ENCODE peak calls at places on chromosomes 13 and 19, in nine cellular contexts. A is activated T-cell treated with anti-CD3 and anti-CD28 coated beads, Interleukin-2, amount 50 U/mL, for 72 hours; V is NAMALWA; S is psoas muscle; J is HFFc6; D is SW480; K is LoVo; F is left colon; U is heart right ventricle. R is an unnamed sample.

GRCh38 chr19:5250127-5250659 is 90.4 kb downstream of the PTPRS start:
- DNase-seq in D (no peak), K (no peak), V (no peak), S (peak; percentile 54), F (peak; percentile 61), J (no peak), U (peak; percentile 74), A (no peak), R (peak; percentile 81)

GRCh38 chr13:35514166-35514565 is 37.7 kb upstream of the MAB21L1 start:
- DNase-seq in J (no peak), S (no peak), K (no peak), A (no peak), V (no peak), U (no peak), D (no peak), F (no peak), R (no peak)

GRCh38 chr19:40576181-40576584 is 490 bp upstream of the SHKBP1 start:
- DNase-seq in J (no peak), U (no peak), K (no peak), D (peak; percentile 50), F (no peak), S (peak; percentile 30), A (peak; percentile 57), V (peak; percentile 64), R (no peak)

GRCh38 chr13:98778749-98779148 is 26.3 kb upstream of the SLC15A1 start:
- DNase-seq in A (no peak), F (no peak), D (no peak), V (no peak), S (no peak), U (no peak), J (no peak), K (peak; percentile 15), R (no peak)

GRCh38 chr13:76927955-76928354 is 20.4 kb upstream of the ACOD1 start:
- DNase-seq in S (no peak), J (no peak), U (no peak), K (no peak), F (no peak), V (no peak), A (no peak), D (no peak), R (no peak)

GRCh38 chr13:29849731-29850212 is 645 bp downstream of the UBL3 start:
- DNase-seq in V (peak; percentile 49), S (peak; percentile 65), A (peak; percentile 52), U (peak; percentile 62), K (peak; percentile 48), J (peak; percentile 75), F (peak; percentile 54), D (peak; percentile 82), R (peak; percentile 81)

GRCh38 chr19:56594446-56594782 is 688 bp upstream of the ZNF71 start:
- DNase-seq in V (no peak), D (no peak), S (no peak), U (no peak), K (no peak), J (no peak), F (no peak), A (no peak), R (no peak)

GRCh38 chr13:79404985-79405384 is 1.1 kb downstream of the RBM26 start:
- DNase-seq in S (no peak), D (peak; percentile 51), J (no peak), F (no peak), K (no peak), A (peak; percentile 27), U (no peak), V (peak; percentile 46), R (no peak)

GRCh38 chr13:77429320-77430142 is 102.6 kb upstream of the MYCBP2 start:
- DNase-seq in D (peak; percentile 6), A (peak; percentile 68), F (no peak), V (peak; percentile 70), J (peak; percentile 7), U (no peak), S (no peak), K (no peak), R (no peak)

GRCh38 chr19:33819875-33820781 is 23.5 kb downstream of the KCTD15 start:
- DNase-seq in F (peak; percentile 80), U (peak; percentile 86), A (peak; percentile 80), K (peak; percentile 86), V (peak; percentile 66), S (peak; percentile 82), J (peak; percentile 27), D (peak; percentile 98), R (peak; percentile 64)

GRCh38 chr19:56136362-56136761 is 4.7 kb upstream of the ZNF444 start:
- DNase-seq in D (no peak), U (no peak), V (no peak), A (no peak), J (no peak), S (no peak), K (no peak), F (no peak), R (no peak)

GRCh38 chr13:110922506-110922905 is 7.6 kb upstream of the ANKRD10 start:
- DNase-seq in V (no peak), D (no peak), U (no peak), F (no peak), K (no peak), S (no peak), J (no peak), A (no peak), R (no peak)

GRCh38 chr19:52724701-52725514 is 9.9 kb downstream of the ZNF611 start:
- DNase-seq in A (no peak), J (no peak), F (no peak), K (no peak), S (no peak), V (no peak), D (no peak), U (no peak), R (no peak)

GRCh38 chr19:49473868-49474544 is at the start of gene FLT3LG:
- DNase-seq in U (peak; percentile 84), J (peak; percentile 54), V (peak; percentile 93), D (peak; percentile 85), A (peak; percentile 95), K (peak; percentile 72), S (peak; percentile 80), F (peak; percentile 82), R (peak; percentile 69)

GRCh38 chr13:65917731-65918130 is 1312.4 kb downstream of the PCDH9 start:
- DNase-seq in S (no peak), U (no peak), D (no peak), F (no peak), J (no peak), A (no peak), V (no peak), K (no peak), R (no peak)

GRCh38 chr13:113053376-113053775 is 52.2 kb upstream of the F7 start:
- DNase-seq in S (no peak), K (no peak), A (no peak), J (no peak), V (no peak), D (no peak), U (no peak), F (no peak), R (no peak)

GRCh38 chr13:19862511-19863313 is 737 bp downstream of the ZMYM5 start:
- DNase-seq in J (peak; percentile 3), U (peak; percentile 29), D (peak; percentile 47), V (peak; percentile 69), S (peak; percentile 34), F (peak; percentile 43), A (peak; percentile 55), K (peak; percentile 12), R (peak; percentile 72)

GRCh38 chr19:55113570-55114039 is 3.8 kb downstream of the PPP1R12C start:
- DNase-seq in J (peak; percentile 93), U (peak; percentile 98), A (no peak), S (peak; percentile 81), F (peak; percentile 87), D (no peak), V (peak; percentile 78), K (no peak), R (peak; percentile 68)

GRCh38 chr19:44254496-44254895 is 5.2 kb upstream of the ZNF233 start:
- DNase-seq in V (no peak), F (no peak), D (no peak), U (no peak), A (no peak), J (no peak), K (no peak), S (no peak), R (no peak)

GRCh38 chr13:83819611-83820010 is 62.7 kb downstream of the SLITRK1 start:
- DNase-seq in F (no peak), V (no peak), K (no peak), J (peak; percentile 13), A (no peak), S (no peak), D (no peak), U (no peak), R (no peak)

GRCh38 chr13:114263590-114263989 is 17.8 kb upstream of the UPF3A start:
- DNase-seq in V (peak; percentile 23), J (no peak), U (no peak), D (no peak), S (no peak), F (no peak), A (no peak), K (no peak), R (no peak)

GRCh38 chr13:81116461-81117282 is 775.7 kb upstream of the SPRY2 start:
- DNase-seq in A (no peak), F (no peak), U (no peak), J (no peak), V (peak; percentile 20), K (no peak), D (no peak), S (no peak), R (no peak)

GRCh38 chr13:38202730-38203129 is 146.9 kb upstream of the UFM1 start:
- DNase-seq in A (peak; percentile 7), U (no peak), F (no peak), D (no peak), S (no peak), J (peak; percentile 75), V (no peak), K (no peak), R (no peak)

GRCh38 chr19:5926641-5927438 is 12.8 kb downstream of the CAPS start:
- DNase-seq in V (no peak), U (peak; percentile 71), J (peak; percentile 34), S (peak; percentile 51), K (no peak), A (no peak), F (no peak), D (no peak), R (no peak)

GRCh38 chr19:17718988-17719711 is at the start of gene MAP1S:
- DNase-seq in A (peak; percentile 81), V (peak; percentile 73), D (peak; percentile 56), K (peak; percentile 57), F (peak; percentile 42), U (peak; percentile 51), S (peak; percentile 57), J (peak; percentile 4), R (peak; percentile 65)